ENCODE peak calls at places on chromosomes 11 and 22, in five cellular contexts. W, Y, D, T and C are unnamed samples.

GRCh38 chr11:68342459-68343158 is 30.2 kb downstream of the LRP5 start:
- DNase-seq in W (no peak), Y (no peak), D (peak; percentile 51), T (peak; percentile 65), C (peak; percentile 64)

GRCh38 chr11:80849253-80849652 is 1408.4 kb upstream of the TENM4 start:
- DNase-seq in W (no peak), Y (no peak), D (no peak), T (no peak), C (no peak)

GRCh38 chr11:36041988-36042606 is 98.2 kb downstream of the LDLRAD3 start:
- DNase-seq in W (no peak), Y (no peak), D (no peak), T (no peak), C (no peak)

GRCh38 chr11:36048496-36049247 is 104.8 kb downstream of the LDLRAD3 start:
- DNase-seq in W (no peak), Y (no peak), D (no peak), T (no peak), C (no peak)

GRCh38 chr22:19178065-19178658 is 374 bp downstream of the SLC25A1 start:
- DNase-seq in W (peak; percentile 90), Y (no peak), D (peak; percentile 83), T (peak; percentile 63), C (no peak)

GRCh38 chr11:119728226-119728626 is 774 bp downstream of the NECTIN1 start:
- DNase-seq in W (peak; percentile 83), Y (no peak), D (peak; percentile 44), T (no peak), C (no peak)

GRCh38 chr11:93729129-93729616 is 12.1 kb downstream of the TAF1D start:
- DNase-seq in W (no peak), Y (no peak), D (no peak), T (no peak), C (no peak)

GRCh38 chr11:74154621-74155281 is 16.1 kb downstream of the C2CD3 start:
- DNase-seq in W (no peak), Y (no peak), D (no peak), T (no peak), C (no peak)

GRCh38 chr11:64419818-64420485 is 61.0 kb downstream of the RPS6KA4 start:
- DNase-seq in W (no peak), Y (peak; percentile 41), D (no peak), T (peak; percentile 13), C (no peak)

GRCh38 chr11:102780491-102780918 is at the start of gene MMP10:
- DNase-seq in W (no peak), Y (no peak), D (peak; percentile 76), T (no peak), C (peak; percentile 44)

GRCh38 chr11:64164392-64165312 is 1.3 kb downstream of the MACROD1 start:
- DNase-seq in W (no peak), Y (no peak), D (peak; percentile 61), T (peak; percentile 35), C (no peak)

GRCh38 chr22:48630444-48630777 is 1197.3 kb downstream of the BRD1 start:
- DNase-seq in W (no peak), Y (no peak), D (peak; percentile 18), T (no peak), C (no peak)

GRCh38 chr11:114167355-114168085 is 108.0 kb downstream of the ZBTB16 start:
- DNase-seq in W (no peak), Y (no peak), D (no peak), T (no peak), C (no peak)

GRCh38 chr11:114168086-114168448 is 108.6 kb downstream of the ZBTB16 start:
- DNase-seq in W (no peak), Y (no peak), D (no peak), T (no peak), C (no peak)

GRCh38 chr11:114166389-114166788 is 106.9 kb downstream of the ZBTB16 start:
- DNase-seq in W (no peak), Y (no peak), D (no peak), T (no peak), C (no peak)

GRCh38 chr11:114165326-114166230 is 106.1 kb downstream of the ZBTB16 start:
- DNase-seq in W (no peak), Y (no peak), D (no peak), T (no peak), C (peak; percentile 85)

DNA sequence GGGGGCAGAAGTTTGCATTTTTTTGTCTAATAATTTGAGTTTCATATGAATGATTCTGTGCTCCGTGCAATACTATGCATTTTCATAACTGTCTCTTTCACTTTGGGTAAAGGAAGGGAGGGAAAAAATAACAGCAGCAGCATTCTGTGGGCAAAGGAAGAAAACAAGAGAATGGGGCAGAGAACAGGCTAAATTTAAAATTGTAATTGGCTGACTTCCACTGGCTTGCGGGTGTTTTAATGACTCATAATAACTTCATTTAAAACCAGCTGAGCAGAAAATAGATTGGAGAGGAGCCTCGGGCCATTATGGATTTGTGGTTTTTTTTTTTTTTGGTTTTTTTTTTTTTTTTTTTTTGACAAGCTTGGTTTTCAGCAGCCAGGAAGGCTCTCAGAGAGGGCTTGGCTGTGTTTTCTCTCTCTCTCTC is 107.4 kb downstream of the ZBTB16 start:
- DNase-seq in W (no peak), Y (no peak), D (no peak), T (peak; percentile 70), C (peak; percentile 75)
- H3K4me3 ChIP-seq in W (no peak overlapping the region), Y (no peak overlapping the region), D (no peak overlapping the region), T (no peak overlapping the region), C (no peak overlapping the region)

GRCh38 chr11:33733978-33734377 is 2.2 kb downstream of the CD59 start:
- DNase-seq in W (no peak), Y (no peak), D (no peak), T (no peak), C (no peak)

GRCh38 chr11:33736148-33736809 is at the start of gene CD59:
- DNase-seq in W (peak; percentile 97), Y (peak; percentile 98), D (peak; percentile 95), T (peak; percentile 97), C (peak; percentile 75)

GRCh38 chr11:33734441-33735165 is 1.6 kb downstream of the CD59 start:
- DNase-seq in W (no peak), Y (no peak), D (no peak), T (no peak), C (no peak)

GRCh38 chr11:33735166-33735425 is 1.1 kb downstream of the CD59 start:
- DNase-seq in W (no peak), Y (no peak), D (peak; percentile 36), T (no peak), C (no peak)

DNA sequence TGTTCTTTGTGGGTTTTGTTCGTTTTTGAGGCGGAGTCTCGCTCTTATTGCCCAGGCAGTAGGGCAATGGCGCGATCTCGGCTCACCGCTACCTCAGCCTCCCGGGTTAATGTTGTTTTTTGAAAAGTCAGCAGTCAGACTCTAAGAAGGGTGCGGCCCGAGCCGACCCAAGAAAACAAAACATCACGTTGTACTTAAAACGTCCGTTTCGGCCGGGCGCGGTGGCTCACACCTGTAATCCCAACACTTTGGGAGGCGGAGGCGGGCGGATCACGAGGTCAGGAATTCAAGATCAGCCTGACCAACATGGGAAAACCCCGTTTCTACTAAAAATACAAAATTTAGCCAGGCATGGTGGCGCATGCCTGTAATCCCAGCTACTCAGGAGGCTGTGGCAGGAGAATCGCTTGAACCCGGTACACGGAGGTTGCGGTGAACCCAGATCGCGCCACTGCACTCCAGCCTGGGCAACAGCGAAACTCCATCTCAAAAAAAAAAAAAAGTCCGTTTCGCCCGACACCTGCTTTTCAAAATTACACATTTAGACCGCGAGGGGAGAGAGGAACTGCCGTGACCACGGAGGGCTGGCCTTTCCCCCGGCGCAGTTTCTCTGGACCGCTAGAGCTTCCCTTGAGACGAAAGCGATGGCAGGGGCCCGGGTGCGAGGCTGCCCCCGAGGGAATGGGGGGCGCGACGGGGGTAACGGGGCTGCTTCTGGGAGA is 636 bp downstream of the CD59 start:
- DNase-seq in W (peak; percentile 81), Y (no peak), D (peak; percentile 59), T (peak; percentile 37), C (no peak)
- TF ChIP-seq CTCF in W (no peak), Y (no peak), D (no peak), T (peak; percentile 41), C (peak; percentile 3)

GRCh38 chr11:8733847-8734246 is 51.3 kb downstream of the RPL27A start:
- DNase-seq in W (no peak), Y (no peak), D (no peak), T (no peak), C (no peak)

GRCh38 chr11:8731647-8732188 is 49.1 kb downstream of the RPL27A start:
- DNase-seq in W (no peak), Y (no peak), D (no peak), T (no peak), C (no peak)

GRCh38 chr11:8730697-8731020 is 48.1 kb downstream of the RPL27A start:
- DNase-seq in W (no peak), Y (no peak), D (no peak), T (no peak), C (no peak)

GRCh38 chr11:8732748-8733241 is 50.2 kb downstream of the RPL27A start:
- DNase-seq in W (peak; percentile 87), Y (peak; percentile 73), D (no peak), T (peak; percentile 73), C (no peak)

DNA sequence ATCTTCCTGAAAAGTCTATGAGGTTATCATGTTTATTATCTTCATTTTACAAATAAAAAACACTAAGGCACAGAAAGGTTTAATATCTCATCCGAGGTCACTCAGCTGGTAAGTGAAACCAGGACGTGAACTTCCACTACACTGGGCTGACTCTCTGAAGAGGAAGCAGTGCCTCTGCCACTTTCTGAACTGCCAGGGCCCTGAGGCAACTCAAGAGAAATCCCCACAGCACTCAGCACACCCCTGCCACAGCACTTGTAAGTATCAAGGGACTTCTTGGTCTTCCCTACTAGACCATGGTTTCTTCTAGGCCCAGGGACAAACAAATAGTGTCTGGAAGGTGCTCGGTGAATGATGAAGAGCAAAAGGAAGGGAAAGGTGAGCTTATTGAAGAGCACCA is 49.7 kb downstream of the RPL27A start:
- DNase-seq in W (peak; percentile 78), Y (no peak), D (no peak), T (no peak), C (no peak)
- H3K4me3 ChIP-seq in W (no peak overlapping the region), Y (no peak overlapping the region), D (no peak overlapping the region), T (no peak overlapping the region), C (no peak overlapping the region)

GRCh38 chr22:32904044-32904443 is 102.5 kb downstream of the TIMP3 start:
- DNase-seq in W (no peak), Y (peak; percentile 54), D (peak; percentile 60), T (peak; percentile 22), C (peak; percentile 19)

GRCh38 chr22:32905400-32905799 is 103.9 kb downstream of the TIMP3 start:
- DNase-seq in W (no peak), Y (no peak), D (no peak), T (no peak), C (no peak)

GRCh38 chr22:32900856-32901255 is 99.4 kb downstream of the TIMP3 start:
- DNase-seq in W (no peak), Y (no peak), D (no peak), T (no peak), C (no peak)

GRCh38 chr22:32897400-32897799 is 95.9 kb downstream of the TIMP3 start:
- DNase-seq in W (no peak), Y (no peak), D (no peak), T (no peak), C (no peak)

DNA sequence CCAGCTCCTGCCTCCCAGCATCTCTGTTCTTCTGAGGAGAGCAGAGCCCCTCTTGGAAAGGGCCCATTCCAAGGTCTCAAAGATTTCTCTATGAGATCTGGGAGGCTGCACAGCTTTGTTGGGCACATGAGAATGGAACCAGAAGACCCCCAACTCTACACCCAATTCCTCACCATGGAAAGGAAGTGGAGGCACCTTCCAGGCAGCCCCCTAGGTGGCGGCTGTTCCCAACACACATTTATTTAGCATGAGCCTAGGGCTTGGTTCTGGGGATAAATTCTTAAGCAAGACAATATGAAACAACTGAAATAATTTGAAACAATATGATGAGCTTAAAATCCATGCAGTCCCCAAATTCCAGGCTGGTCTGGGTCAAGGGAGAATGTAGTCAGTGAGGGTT is 100.4 kb downstream of the TIMP3 start:
- DNase-seq in W (no peak), Y (no peak), D (no peak), T (no peak), C (no peak)
- TF ChIP-seq CTCF in W (no peak), Y (no peak), D (peak; percentile 38), T (no peak), C (no peak)